ENCODE peak calls at places on chromosome 10, in nine cellular contexts. A is upper lobe of left lung; V is CD4-positive, alpha-beta T cell; F is stimulated activated naive CD8-positive, alpha-beta T cell treated with anti-CD3 and anti-CD28 coated beads, Interleukin-15, Interleukin-2, amounts not matched to agents 100 U/mL and 50 U/mL, for 24 hours; E is MCF 10A; R is RPMI8226; S is NT2/D1; J is AG10803; M is foreskin fibroblast. L is an unnamed sample.

GRCh38 chr10:118209215-118209614 is 132.9 kb downstream of the FAM204A start:
- DNase-seq in V (no peak), R (no peak), J (no peak), S (no peak), A (no peak), M (no peak), E (no peak), F (no peak), L (no peak)

GRCh38 chr10:124378817-124379510 is 39.8 kb downstream of the OAT start:
- DNase-seq in S (no peak), M (no peak), F (no peak), V (no peak), E (peak; percentile 94), R (no peak), J (no peak), A (peak; percentile 52), L (no peak)

GRCh38 chr10:128971324-128971723 is 495.7 kb upstream of the MGMT start:
- DNase-seq in E (no peak), M (no peak), J (no peak), V (no peak), S (no peak), F (no peak), A (no peak), R (no peak), L (no peak)

GRCh38 chr10:7797582-7797981 is 9.6 kb downstream of the ATP5F1C start:
- DNase-seq in M (peak; percentile 88), S (no peak), F (no peak), J (peak; percentile 91), R (no peak), E (peak; percentile 71), A (no peak), V (no peak), L (no peak)

GRCh38 chr10:77873558-77874380 is 52.8 kb downstream of the DLG5 start:
- DNase-seq in M (peak; percentile 51), R (peak; percentile 30), J (peak; percentile 68), V (no peak), S (no peak), E (peak; percentile 98), A (peak; percentile 53), F (peak; percentile 61), L (peak; percentile 21)

GRCh38 chr10:35492387-35493195 is 112.5 kb upstream of the GJD4 start:
- DNase-seq in A (no peak), E (peak; percentile 67), M (no peak), R (no peak), V (no peak), S (no peak), J (no peak), F (no peak), L (no peak)

GRCh38 chr10:1301138-1301537 is 245.0 kb downstream of the WDR37 start:
- DNase-seq in R (no peak), M (no peak), A (no peak), V (no peak), E (peak; percentile 13), J (no peak), F (no peak), S (no peak), L (no peak)

GRCh38 chr10:13120786-13121499 is 21.0 kb downstream of the OPTN start:
- DNase-seq in F (no peak), V (no peak), J (peak; percentile 34), S (no peak), E (no peak), R (no peak), M (no peak), A (no peak), L (no peak)

GRCh38 chr10:78162867-78163266 is 129.2 kb downstream of the RPS24 start:
- DNase-seq in V (no peak), F (no peak), A (no peak), E (no peak), R (no peak), M (no peak), J (no peak), S (no peak), L (no peak)

GRCh38 chr10:131854579-131855335 is 46.1 kb upstream of the PPP2R2D start:
- DNase-seq in R (no peak), E (no peak), J (no peak), A (peak; percentile 19), M (no peak), V (no peak), S (no peak), F (no peak), L (no peak)

GRCh38 chr10:122112021-122112616 is 123.2 kb downstream of the TACC2 start:
- DNase-seq in E (peak; percentile 30), R (peak; percentile 8), M (peak; percentile 55), V (no peak), S (no peak), F (no peak), J (peak; percentile 53), A (no peak), L (no peak)

GRCh38 chr10:16948335-16948734 is 131.1 kb upstream of the RSU1 start:
- DNase-seq in A (no peak), F (no peak), J (no peak), S (no peak), R (no peak), E (no peak), V (no peak), M (no peak), L (peak; percentile 38)

GRCh38 chr10:73494877-73495225 is 973 bp downstream of the PPP3CB start:
- DNase-seq in F (no peak), R (no peak), J (peak; percentile 25), A (no peak), S (no peak), M (no peak), E (no peak), V (no peak), L (no peak)

GRCh38 chr10:110459600-110459999 is 38.1 kb upstream of the DUSP5 start:
- DNase-seq in M (no peak), R (peak; percentile 53), E (no peak), J (no peak), A (no peak), S (no peak), F (no peak), V (no peak), L (no peak)

GRCh38 chr10:71232089-71232998 is 20.0 kb downstream of the UNC5B start:
- DNase-seq in R (no peak), J (peak; percentile 67), E (no peak), M (peak; percentile 62), V (no peak), F (no peak), S (no peak), A (peak; percentile 49), L (no peak)

GRCh38 chr10:43264987-43265798 is 1.7 kb downstream of the RASGEF1A start:
- DNase-seq in F (no peak), R (no peak), S (no peak), J (no peak), A (no peak), M (no peak), V (no peak), E (no peak), L (no peak)

GRCh38 chr10:47037654-47038425 is 126.6 kb downstream of the PTPN20 start:
- DNase-seq in A (no peak), S (no peak), F (no peak), R (no peak), V (no peak), M (no peak), J (no peak), E (no peak), L (no peak)

GRCh38 chr10:31602541-31603244 is 283.7 kb downstream of the ZEB1 start:
- DNase-seq in M (peak; percentile 79), S (peak; percentile 13), F (no peak), J (peak; percentile 91), R (no peak), E (peak; percentile 74), V (no peak), A (peak; percentile 62), L (no peak)

GRCh38 chr10:33321516-33321915 is 13.0 kb downstream of the NRP1 start:
- DNase-seq in S (no peak), F (no peak), R (no peak), A (no peak), E (no peak), J (peak; percentile 70), V (no peak), M (no peak), L (no peak)

GRCh38 chr10:132459252-132460028 is 62.4 kb downstream of the PWWP2B start:
- DNase-seq in F (no peak), E (no peak), S (no peak), M (no peak), R (no peak), J (no peak), V (no peak), A (no peak), L (no peak)

GRCh38 chr10:76743169-76743568 is 894.4 kb downstream of the KCNMA1 start:
- DNase-seq in S (no peak), V (no peak), A (no peak), E (no peak), R (no peak), M (no peak), J (peak; percentile 49), F (no peak), L (no peak)

GRCh38 chr10:418894-419293 is 270.6 kb downstream of the DIP2C start:
- DNase-seq in A (no peak), M (no peak), F (no peak), E (no peak), V (no peak), S (no peak), R (no peak), J (no peak), L (no peak)

GRCh38 chr10:124453965-124454610 is 4.3 kb upstream of the NKX1-2 start:
- DNase-seq in E (no peak), A (no peak), V (no peak), R (no peak), F (no peak), S (no peak), M (no peak), J (no peak), L (no peak)

GRCh38 chr10:71713135-71714040 is 6.2 kb downstream of the C10orf105 start:
- DNase-seq in M (peak; percentile 91), F (peak; percentile 62), S (no peak), A (peak; percentile 70), R (no peak), V (peak; percentile 17), E (peak; percentile 97), J (peak; percentile 92), L (no peak)

GRCh38 chr10:48493083-48493871 is 111.6 kb downstream of the ARHGAP22 start:
- DNase-seq in E (peak; percentile 38), R (peak; percentile 92), J (peak; percentile 11), F (no peak), A (peak; percentile 34), M (no peak), V (no peak), S (no peak), L (no peak)

GRCh38 chr10:131786756-131787605 is 113.8 kb upstream of the PPP2R2D start:
- DNase-seq in F (peak; percentile 37), J (peak; percentile 1), M (peak; percentile 6), E (peak; percentile 55), V (peak; percentile 16), A (no peak), S (peak; percentile 11), R (peak; percentile 40), L (no peak)

GRCh38 chr10:128861018-128861565 is 605.9 kb upstream of the MGMT start:
- DNase-seq in V (no peak), F (no peak), E (no peak), M (no peak), R (no peak), S (no peak), A (no peak), J (no peak), L (no peak)

GRCh38 chr10:47451275-47451997 is 32.5 kb downstream of the ANXA8 start:
- DNase-seq in S (no peak), F (no peak), M (no peak), R (no peak), E (no peak), A (no peak), V (no peak), J (no peak), L (no peak)

GRCh38 chr10:77041636-77042258 is 595.9 kb downstream of the KCNMA1 start:
- DNase-seq in S (no peak), M (no peak), A (peak; percentile 25), V (peak; percentile 1), E (no peak), R (no peak), F (no peak), J (no peak), L (peak; percentile 7)

GRCh38 chr10:117477961-117478670 is 64.4 kb upstream of the EMX2 start:
- DNase-seq in R (no peak), J (peak; percentile 98), M (peak; percentile 80), A (no peak), F (no peak), V (no peak), S (no peak), E (peak; percentile 90), L (no peak)

GRCh38 chr10:61078542-61078941 is 134.6 kb upstream of the RHOBTB1 start:
- DNase-seq in J (peak; percentile 16), F (no peak), M (no peak), E (no peak), V (no peak), A (no peak), R (no peak), S (no peak), L (no peak)